ENCODE peak calls at places on chromosomes 2 and 18, in eight cellular contexts. One of them, this sample, is unnamed. For H3K4me1, the result is how much of the 10 kb centered on the place peaks cover.

GRCh38 chr18:3923750-3924149 is 473.8 kb downstream of the TGIF1 start:
- DNase-seq in HepG2: no peak
- DNase-seq in SK-N-SH: no peak
- DNase-seq in GM12878: no peak
- DNase-seq in H1: no peak
- DNase-seq in HCT116: no peak
- DNase-seq in endothelial cell of umbilical vein: no peak
- DNase-seq in K562: no peak
- DNase-seq in this sample: no peak

GRCh38 chr18:67400502-67401117 is 115.9 kb downstream of the DSEL start:
- DNase-seq in HepG2: no peak
- DNase-seq in SK-N-SH: no peak
- DNase-seq in GM12878: no peak
- DNase-seq in H1: no peak
- DNase-seq in HCT116: no peak
- DNase-seq in endothelial cell of umbilical vein: peak
- DNase-seq in K562: no peak
- DNase-seq in this sample: no peak

GRCh38 chr2:68368657-68369339 is 3.7 kb downstream of the PLEK start:
- DNase-seq in HepG2: no peak
- DNase-seq in SK-N-SH: no peak
- DNase-seq in GM12878: no peak
- DNase-seq in H1: no peak
- DNase-seq in HCT116: no peak
- DNase-seq in endothelial cell of umbilical vein: no peak
- DNase-seq in K562: no peak
- DNase-seq in this sample: no peak

GRCh38 chr18:9109523-9109922 is 7.0 kb downstream of the NDUFV2 start:
- DNase-seq in HepG2: no peak
- DNase-seq in SK-N-SH: no peak
- DNase-seq in GM12878: no peak
- DNase-seq in H1: no peak
- DNase-seq in HCT116: no peak
- DNase-seq in endothelial cell of umbilical vein: no peak
- DNase-seq in K562: no peak
- DNase-seq in this sample: no peak

GRCh38 chr2:109238580-109238979 is 109.6 kb downstream of the SH3RF3 start:
- DNase-seq in HepG2: no peak
- DNase-seq in SK-N-SH: no peak
- DNase-seq in GM12878: peak
- DNase-seq in H1: no peak
- DNase-seq in HCT116: no peak
- DNase-seq in endothelial cell of umbilical vein: peak
- DNase-seq in K562: no peak
- DNase-seq in this sample: no peak

GRCh38 chr2:172927381-172928357 is 148.0 kb upstream of the MAP3K20 start:
- DNase-seq in HepG2: no peak
- DNase-seq in SK-N-SH: no peak
- DNase-seq in GM12878: no peak
- DNase-seq in H1: no peak
- DNase-seq in HCT116: no peak
- DNase-seq in endothelial cell of umbilical vein: peak
- DNase-seq in K562: no peak
- DNase-seq in this sample: no peak

GRCh38 chr2:63049291-63050185 is 1.1 kb upstream of the OTX1 start:
- DNase-seq in HepG2: no peak
- DNase-seq in SK-N-SH: peak
- DNase-seq in GM12878: no peak
- DNase-seq in H1: peak
- DNase-seq in HCT116: no peak
- DNase-seq in endothelial cell of umbilical vein: peak
- DNase-seq in K562: no peak
- DNase-seq in this sample: peak

GRCh38 chr2:10079192-10079930 is 850 bp downstream of the CYS1 start:
- DNase-seq in HepG2: no peak
- DNase-seq in SK-N-SH: peak
- DNase-seq in GM12878: no peak
- DNase-seq in H1: peak
- DNase-seq in HCT116: no peak
- DNase-seq in endothelial cell of umbilical vein: no peak
- DNase-seq in K562: no peak
- DNase-seq in this sample: peak

GRCh38 chr18:60667016-60667415 is 294.4 kb upstream of the MC4R start:
- DNase-seq in HepG2: no peak
- DNase-seq in SK-N-SH: no peak
- DNase-seq in GM12878: no peak
- DNase-seq in H1: no peak
- DNase-seq in HCT116: no peak
- DNase-seq in endothelial cell of umbilical vein: no peak
- DNase-seq in K562: no peak
- DNase-seq in this sample: no peak

GRCh38 chr2:130853391-130853790 is 16.7 kb downstream of the ARHGEF4 start:
- DNase-seq in HepG2: no peak
- DNase-seq in SK-N-SH: no peak
- DNase-seq in GM12878: no peak
- DNase-seq in H1: no peak
- DNase-seq in HCT116: no peak
- DNase-seq in endothelial cell of umbilical vein: no peak
- DNase-seq in K562: no peak
- DNase-seq in this sample: no peak

GRCh38 chr18:63749489-63749888 is 25.7 kb upstream of the SERPINB7 start:
- DNase-seq in HepG2: no peak
- DNase-seq in SK-N-SH: no peak
- DNase-seq in GM12878: no peak
- DNase-seq in H1: no peak
- DNase-seq in HCT116: no peak
- DNase-seq in endothelial cell of umbilical vein: no peak
- DNase-seq in K562: no peak
- DNase-seq in this sample: no peak

GRCh38 chr2:237714690-237715458 is 83.7 kb upstream of the RBM44 start:
- DNase-seq in HepG2: peak
- DNase-seq in SK-N-SH: no peak
- DNase-seq in GM12878: no peak
- DNase-seq in H1: no peak
- DNase-seq in HCT116: no peak
- DNase-seq in endothelial cell of umbilical vein: peak
- DNase-seq in K562: no peak
- DNase-seq in this sample: peak

GRCh38 chr2:139550873-139551272 is 770.7 kb upstream of the NXPH2 start:
- DNase-seq in HepG2: no peak
- DNase-seq in SK-N-SH: no peak
- DNase-seq in GM12878: no peak
- DNase-seq in H1: no peak
- DNase-seq in HCT116: no peak
- DNase-seq in endothelial cell of umbilical vein: no peak
- DNase-seq in K562: no peak
- DNase-seq in this sample: no peak
- TF ChIP-seq POLR2AphosphoS5 in HepG2: no peak
- TF ChIP-seq POLR2AphosphoS5 in SK-N-SH: no peak
- TF ChIP-seq POLR2AphosphoS5 in GM12878: no peak
- TF ChIP-seq POLR2AphosphoS5 in H1: no peak
- TF ChIP-seq POLR2AphosphoS5 in HCT116: no peak
- TF ChIP-seq POLR2AphosphoS5 in endothelial cell of umbilical vein: no peak
- TF ChIP-seq POLR2AphosphoS5 in K562: no peak
- TF ChIP-seq POLR2AphosphoS5 in this sample: no peak

GRCh38 chr2:177243476-177243875 is 21.1 kb downstream of the NFE2L2 start:
- DNase-seq in HepG2: no peak
- DNase-seq in SK-N-SH: no peak
- DNase-seq in GM12878: no peak
- DNase-seq in H1: no peak
- DNase-seq in HCT116: no peak
- DNase-seq in endothelial cell of umbilical vein: no peak
- DNase-seq in K562: no peak
- DNase-seq in this sample: no peak

GRCh38 chr2:177244244-177244771 is 20.2 kb downstream of the NFE2L2 start:
- DNase-seq in HepG2: no peak
- DNase-seq in SK-N-SH: no peak
- DNase-seq in GM12878: no peak
- DNase-seq in H1: no peak
- DNase-seq in HCT116: no peak
- DNase-seq in endothelial cell of umbilical vein: no peak
- DNase-seq in K562: no peak
- DNase-seq in this sample: no peak

GRCh38 chr2:177241771-177242135 is 22.8 kb downstream of the NFE2L2 start:
- DNase-seq in HepG2: no peak
- DNase-seq in SK-N-SH: peak
- DNase-seq in GM12878: no peak
- DNase-seq in H1: no peak
- DNase-seq in HCT116: no peak
- DNase-seq in endothelial cell of umbilical vein: no peak
- DNase-seq in K562: no peak
- DNase-seq in this sample: no peak

GRCh38 chr2:177242136-177242987 is 22.2 kb downstream of the NFE2L2 start:
- DNase-seq in HepG2: peak
- DNase-seq in SK-N-SH: peak
- DNase-seq in GM12878: no peak
- DNase-seq in H1: no peak
- DNase-seq in HCT116: peak
- DNase-seq in endothelial cell of umbilical vein: peak
- DNase-seq in K562: peak
- DNase-seq in this sample: no peak

GRCh38 chr2:177243073-177243472 is 21.5 kb downstream of the NFE2L2 start:
- DNase-seq in HepG2: no peak
- DNase-seq in SK-N-SH: no peak
- DNase-seq in GM12878: no peak
- DNase-seq in H1: no peak
- DNase-seq in HCT116: no peak
- DNase-seq in endothelial cell of umbilical vein: no peak
- DNase-seq in K562: no peak
- DNase-seq in this sample: no peak
- H3K4me1 ChIP-seq in HepG2: half or more
- H3K4me1 ChIP-seq in SK-N-SH: under half
- H3K4me1 ChIP-seq in GM12878: under half
- H3K4me1 ChIP-seq in H1: under half
- H3K4me1 ChIP-seq in HCT116: half or more
- H3K4me1 ChIP-seq in endothelial cell of umbilical vein: half or more
- H3K4me1 ChIP-seq in K562: under half
- H3K4me1 ChIP-seq in this sample: under half

GRCh38 chr2:30705056-30705455 is 102.2 kb downstream of the CAPN13 start:
- DNase-seq in HepG2: no peak
- DNase-seq in SK-N-SH: no peak
- DNase-seq in GM12878: no peak
- DNase-seq in H1: peak
- DNase-seq in HCT116: no peak
- DNase-seq in endothelial cell of umbilical vein: no peak
- DNase-seq in K562: no peak
- DNase-seq in this sample: no peak

GRCh38 chr2:30706534-30707303 is 100.5 kb downstream of the CAPN13 start:
- DNase-seq in HepG2: peak
- DNase-seq in SK-N-SH: peak
- DNase-seq in GM12878: peak
- DNase-seq in H1: peak
- DNase-seq in HCT116: peak
- DNase-seq in endothelial cell of umbilical vein: peak
- DNase-seq in K562: peak
- DNase-seq in this sample: peak

GRCh38 chr2:30707304-30707903 is 99.8 kb downstream of the CAPN13 start:
- DNase-seq in HepG2: no peak
- DNase-seq in SK-N-SH: no peak
- DNase-seq in GM12878: no peak
- DNase-seq in H1: peak
- DNase-seq in HCT116: no peak
- DNase-seq in endothelial cell of umbilical vein: no peak
- DNase-seq in K562: no peak
- DNase-seq in this sample: no peak

GRCh38 chr2:30708491-30709290 is 98.6 kb downstream of the CAPN13 start:
- DNase-seq in HepG2: no peak
- DNase-seq in SK-N-SH: no peak
- DNase-seq in GM12878: no peak
- DNase-seq in H1: peak
- DNase-seq in HCT116: no peak
- DNase-seq in endothelial cell of umbilical vein: no peak
- DNase-seq in K562: peak
- DNase-seq in this sample: peak

DNA sequence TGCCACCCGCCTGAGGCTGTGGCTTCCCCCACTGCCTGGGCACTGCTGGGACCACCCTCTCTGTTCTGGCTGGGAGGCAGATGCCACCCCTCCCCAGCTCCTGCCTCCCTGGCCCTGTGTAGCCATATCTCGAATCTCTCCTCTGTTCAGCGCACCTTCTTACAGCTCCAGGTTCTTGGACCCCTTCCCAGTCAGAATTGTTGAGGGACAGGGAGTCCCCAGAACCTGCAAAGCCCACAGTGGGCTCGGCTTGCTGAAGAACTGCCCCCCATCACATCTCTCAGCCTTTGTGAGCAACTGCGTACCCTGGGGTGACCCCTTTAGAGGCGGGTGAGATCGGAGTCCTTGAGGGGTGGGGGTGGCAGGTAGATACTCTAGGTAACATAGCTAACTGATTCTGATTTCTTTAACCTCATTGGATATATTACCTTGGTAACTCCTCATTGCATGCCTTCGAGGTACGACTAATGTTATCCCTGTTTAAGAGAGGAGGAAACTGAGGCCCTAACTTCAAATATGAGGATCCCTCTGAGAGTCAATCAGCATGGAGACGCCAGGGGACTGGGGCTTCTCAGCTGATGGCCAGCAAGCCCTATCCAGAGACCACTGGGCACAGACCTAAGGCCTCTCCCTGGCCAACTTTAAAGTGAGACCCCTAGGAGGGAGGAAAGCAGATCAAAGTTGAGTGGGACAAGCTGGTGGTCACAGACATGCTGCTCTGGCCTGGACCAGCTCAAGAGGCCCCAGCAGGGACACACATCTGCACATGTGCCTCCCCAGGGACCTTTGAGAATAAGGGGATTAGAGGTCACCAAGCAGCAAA is 101.3 kb downstream of the CAPN13 start:
- DNase-seq in HepG2: no peak
- DNase-seq in SK-N-SH: no peak
- DNase-seq in GM12878: no peak
- DNase-seq in H1: peak
- DNase-seq in HCT116: no peak
- DNase-seq in endothelial cell of umbilical vein: no peak
- DNase-seq in K562: no peak
- DNase-seq in this sample: no peak
- H2AFZ ChIP-seq in HepG2: no peak
- H2AFZ ChIP-seq in SK-N-SH: no peak
- H2AFZ ChIP-seq in GM12878: no peak
- H2AFZ ChIP-seq in H1: no peak
- H2AFZ ChIP-seq in HCT116: no peak
- H2AFZ ChIP-seq in endothelial cell of umbilical vein: no peak
- H2AFZ ChIP-seq in K562: no peak
- H2AFZ ChIP-seq in this sample: no peak

GRCh38 chr2:215958231-215958630 is 55.1 kb downstream of the MREG start:
- DNase-seq in HepG2: no peak
- DNase-seq in SK-N-SH: no peak
- DNase-seq in GM12878: no peak
- DNase-seq in H1: no peak
- DNase-seq in HCT116: no peak
- DNase-seq in endothelial cell of umbilical vein: no peak
- DNase-seq in K562: no peak
- DNase-seq in this sample: no peak
- TF ChIP-seq POLR2AphosphoS5 in HepG2: no peak
- TF ChIP-seq POLR2AphosphoS5 in SK-N-SH: no peak
- TF ChIP-seq POLR2AphosphoS5 in GM12878: no peak
- TF ChIP-seq POLR2AphosphoS5 in H1: no peak
- TF ChIP-seq POLR2AphosphoS5 in HCT116: no peak
- TF ChIP-seq POLR2AphosphoS5 in endothelial cell of umbilical vein: no peak
- TF ChIP-seq POLR2AphosphoS5 in K562: no peak
- TF ChIP-seq POLR2AphosphoS5 in this sample: no peak

This sample was measured in GM23338.